ENCODE peak calls at places on chromosome X, in eight cellular contexts. Q is activated gamma-delta T cell treated with Interleukin-2 at 50 U/mL for 16 hours, M is head of caudate nucleus, K is HT1080, I is GM20000, V is amygdala, H is NCI-H1417, R is GM04504. Z is an unnamed sample.

GRCh38 chrX:118164138-118164537 is 47.5 kb upstream of the KLHL13 start:
- DNase-seq in V (no peak), I (no peak), R (no peak), H (no peak), Q (no peak), M (no peak), K (peak), Z (peak)

GRCh38 chrX:71282514-71283408 is 674 bp upstream of the NONO start:
- DNase-seq in M (peak), I (peak), Q (no peak), K (peak), V (no peak), R (peak), H (peak), Z (peak)

GRCh38 chrX:149950681-149951080 is 12.4 kb upstream of the EOLA2 start:
- DNase-seq in M (peak), Q (no peak), I (peak), V (no peak), H (no peak), K (peak), R (peak), Z (peak)

GRCh38 chrX:11349020-11349419 is 55.8 kb downstream of the AMELX start:
- DNase-seq in V (no peak), H (no peak), Q (no peak), R (no peak), K (no peak), M (no peak), I (no peak), Z (no peak)

GRCh38 chrX:41302293-41302868 is 31.6 kb upstream of the DDX3X start:
- DNase-seq in I (peak), V (no peak), K (no peak), M (no peak), Q (no peak), H (peak), R (no peak), Z (peak)

GRCh38 chrX:114581528-114582263 is 2.2 kb upstream of the HTR2C start:
- DNase-seq in I (no peak), M (no peak), K (no peak), R (no peak), V (no peak), Q (no peak), H (no peak), Z (no peak)

GRCh38 chrX:55107911-55108310 is 19.1 kb downstream of the PAGE2 start:
- DNase-seq in V (no peak), H (no peak), R (no peak), M (no peak), Q (no peak), K (no peak), I (no peak), Z (no peak)

GRCh38 chrX:83446355-83446754 is 61.7 kb upstream of the POU3F4 start:
- DNase-seq in I (no peak), V (no peak), H (no peak), M (no peak), K (no peak), R (no peak), Q (no peak), Z (no peak)

GRCh38 chrX:39633293-39633692 is 464.5 kb downstream of the BCOR start:
- DNase-seq in R (peak), M (no peak), V (no peak), H (no peak), I (no peak), Q (no peak), K (peak), Z (peak)

GRCh38 chrX:1009771-1010170 is 202.7 kb downstream of the CRLF2 start:
- DNase-seq in H (no peak), Q (no peak), K (no peak), R (no peak), V (no peak), I (no peak), M (no peak), Z (no peak)

GRCh38 chrX:24575496-24575895 is 71.7 kb downstream of the PCYT1B start:
- DNase-seq in I (no peak), Q (no peak), V (no peak), K (no peak), H (no peak), R (no peak), M (no peak), Z (no peak)

GRCh38 chrX:149314031-149314430 is 191.1 kb downstream of the IDS start:
- DNase-seq in V (no peak), H (no peak), K (no peak), Q (no peak), M (no peak), I (no peak), R (no peak), Z (no peak)

GRCh38 chrX:150162141-150162540 is 201.0 kb upstream of the MAMLD1 start:
- DNase-seq in M (no peak), V (no peak), I (no peak), Q (no peak), H (no peak), K (peak), R (no peak), Z (peak)

GRCh38 chrX:71652405-71652804 is 14.9 kb upstream of the LOC101059915 start:
- DNase-seq in M (peak), K (peak), Q (peak), H (peak), V (no peak), R (peak), I (peak), Z (peak)

GRCh38 chrX:126701380-126701779 is 118.1 kb upstream of the PRR32 start:
- DNase-seq in V (no peak), H (no peak), Q (no peak), R (no peak), M (no peak), I (no peak), K (peak), Z (no peak)

GRCh38 chrX:44470816-44471215 is 71.8 kb downstream of the FUNDC1 start:
- DNase-seq in R (no peak), I (no peak), H (peak), V (no peak), K (no peak), Q (no peak), M (no peak), Z (no peak)

GRCh38 chrX:124194209-124194608 is 138.3 kb upstream of the TEX13D start:
- DNase-seq in I (no peak), H (no peak), M (no peak), R (no peak), V (no peak), Q (no peak), K (no peak), Z (no peak)

GRCh38 chrX:2450681-2451080 is 50.1 kb downstream of the DHRSX start:
- DNase-seq in M (no peak), V (no peak), H (no peak), I (no peak), Q (no peak), K (no peak), R (no peak), Z (no peak)

GRCh38 chrX:106286053-106286650 is 118.0 kb downstream of the PWWP3B start:
- DNase-seq in Q (no peak), K (peak), I (no peak), R (no peak), H (no peak), V (no peak), M (no peak), Z (no peak)

GRCh38 chrX:41661366-41662095 is 27.2 kb upstream of the GPR34 start:
- DNase-seq in Q (no peak), M (no peak), V (no peak), K (peak), R (no peak), H (no peak), I (no peak), Z (peak)

GRCh38 chrX:35726176-35726575 is 72.0 kb upstream of the MAGEB16 start:
- DNase-seq in M (no peak), K (peak), R (peak), I (no peak), H (no peak), V (no peak), Q (no peak), Z (peak)

GRCh38 chrX:38774249-38774648 is 27.0 kb upstream of the MID1IP1 start:
- DNase-seq in R (no peak), H (no peak), M (no peak), K (no peak), V (no peak), I (no peak), Q (no peak), Z (no peak)

GRCh38 chrX:111095974-111096870 is at the start of gene PAK3:
- DNase-seq in V (peak), M (peak), H (peak), R (no peak), K (no peak), Q (no peak), I (no peak), Z (peak)

GRCh38 chrX:10756365-10756915 is 136.1 kb upstream of the MID1 start:
- DNase-seq in Q (no peak), V (no peak), I (no peak), K (peak), H (no peak), R (peak), M (no peak), Z (peak)

GRCh38 chrX:12174358-12174757 is 36.1 kb downstream of the FRMPD4 start:
- DNase-seq in K (no peak), M (no peak), R (no peak), Q (no peak), I (no peak), V (no peak), H (no peak), Z (peak)

GRCh38 chrX:103356023-103356798 is at the start of gene TCEAL9:
- DNase-seq in K (peak), H (peak), V (peak), I (no peak), Q (no peak), M (peak), R (no peak), Z (peak)

GRCh38 chrX:111375747-111376146 is 36.2 kb downstream of the DCX start:
- DNase-seq in V (no peak), H (no peak), I (no peak), K (no peak), M (no peak), Q (no peak), R (no peak), Z (no peak)